ENCODE peak calls at places on chromosome 19, in seven cellular contexts. Z is foreskin fibroblast, V is heart right ventricle, X is H1, O is tibial artery, R is left ventricle myocardium inferior, D is WTC11. P is an unnamed sample.

GRCh38 chr19:45746866-45747265 is 13.6 kb downstream of the MEIOSIN start:
- DNase-seq in R (no peak), V (no peak), X (no peak), O (no peak), D (no peak), Z (no peak), P (no peak)

GRCh38 chr19:677201-677600 is 1.0 kb downstream of the FSTL3 start:
- DNase-seq in O (peak), R (peak), X (no peak), Z (peak), D (no peak), V (peak), P (no peak)

GRCh38 chr19:18932216-18932841 is 8.7 kb downstream of the HOMER3 start:
- DNase-seq in V (peak), X (peak), Z (peak), D (peak), O (peak), R (peak), P (peak)

GRCh38 chr19:33499671-33500506 is 21.7 kb downstream of the PEPD start:
- DNase-seq in X (no peak), D (no peak), R (no peak), O (no peak), V (no peak), Z (no peak), P (no peak)

GRCh38 chr19:42422576-42423461 is 4.4 kb downstream of the LIPE start:
- DNase-seq in Z (no peak), V (peak), R (no peak), X (no peak), O (no peak), D (peak), P (peak)

GRCh38 chr19:54462713-54463530 is 656 bp downstream of the LENG9 start:
- DNase-seq in V (peak), O (peak), X (peak), D (peak), Z (peak), R (peak), P (peak)

GRCh38 chr19:16002380-16002779 is 53.6 kb downstream of the OR10H4 start:
- DNase-seq in D (no peak), O (no peak), Z (peak), V (no peak), R (no peak), X (no peak), P (no peak)

GRCh38 chr19:9913237-9914000 is 22.9 kb downstream of the OLFM2 start:
- DNase-seq in Z (no peak), X (peak), O (no peak), R (peak), V (no peak), D (peak), P (no peak)

GRCh38 chr19:6753178-6754031 is 13.8 kb downstream of the SH2D3A start:
- DNase-seq in D (peak), X (peak), Z (peak), R (peak), V (peak), O (peak), P (peak)

GRCh38 chr19:38661996-38662395 is 14.5 kb downstream of the ACTN4 start:
- DNase-seq in X (no peak), R (no peak), Z (no peak), V (no peak), D (no peak), O (no peak), P (no peak)

GRCh38 chr19:38849147-38849745 is 540 bp downstream of the HNRNPL start:
- DNase-seq in O (peak), D (peak), R (peak), V (peak), X (peak), Z (peak), P (peak)

GRCh38 chr19:1860133-1860775 is 3.1 kb downstream of the KLF16 start:
- DNase-seq in R (no peak), D (peak), Z (peak), V (peak), X (peak), O (no peak), P (no peak)

GRCh38 chr19:12833418-12833746 is 997 bp downstream of the RTBDN start:
- DNase-seq in O (no peak), D (no peak), Z (no peak), V (no peak), X (peak), R (no peak), P (no peak)

GRCh38 chr19:13505164-13505695 is 1.0 kb downstream of the CACNA1A start:
- DNase-seq in O (no peak), V (no peak), X (peak), Z (no peak), R (no peak), D (peak), P (no peak)

GRCh38 chr19:10036601-10037071 is 23.4 kb downstream of the RDH8 start:
- DNase-seq in V (no peak), X (no peak), Z (peak), R (no peak), O (no peak), D (no peak), P (no peak)

GRCh38 chr19:13441810-13442512 is 64.3 kb downstream of the CACNA1A start:
- DNase-seq in V (peak), D (peak), Z (peak), R (peak), X (peak), O (no peak), P (peak)

GRCh38 chr19:42132030-42132628 is at the start of gene POU2F2:
- DNase-seq in Z (no peak), V (peak), D (peak), X (peak), R (peak), O (peak), P (no peak)

GRCh38 chr19:492091-492531 is 4.2 kb upstream of the MADCAM1 start:
- DNase-seq in R (no peak), D (peak), V (no peak), Z (no peak), O (no peak), X (no peak), P (no peak)

GRCh38 chr19:14561832-14562351 is 10.0 kb downstream of the NDUFB7 start:
- DNase-seq in D (no peak), X (no peak), O (peak), V (peak), Z (no peak), R (peak), P (no peak)

GRCh38 chr19:33098023-33098652 is 17.2 kb downstream of the GPATCH1 start:
- DNase-seq in Z (no peak), X (no peak), D (no peak), V (no peak), R (no peak), O (no peak), P (no peak)

GRCh38 chr19:33798701-33799111 is 2.0 kb downstream of the KCTD15 start:
- DNase-seq in Z (no peak), V (no peak), R (no peak), X (no peak), O (no peak), D (no peak), P (no peak)

GRCh38 chr19:51719251-51719901 is 4.4 kb downstream of the HAS1 start:
- DNase-seq in V (no peak), O (no peak), R (no peak), X (peak), Z (no peak), D (peak), P (no peak)

GRCh38 chr19:13597625-13598024 is 91.3 kb upstream of the CACNA1A start:
- DNase-seq in R (no peak), D (peak), X (peak), V (peak), O (peak), Z (peak), P (peak)

GRCh38 chr19:33819496-33819874 is 22.8 kb downstream of the KCTD15 start:
- DNase-seq in D (no peak), Z (no peak), O (no peak), V (no peak), R (no peak), X (no peak), P (peak)

GRCh38 chr19:56942749-56943148 is 102.2 kb upstream of the PEG3 start:
- DNase-seq in V (peak), O (no peak), Z (no peak), X (no peak), R (peak), D (no peak), P (no peak)

GRCh38 chr19:57850553-57851017 is 926 bp downstream of the ZNF587 start:
- DNase-seq in Z (no peak), X (peak), D (peak), V (peak), R (no peak), O (no peak), P (no peak)

GRCh38 chr19:30666301-30666803 is 294.2 kb downstream of the ZNF536 start:
- DNase-seq in Z (peak), O (peak), D (peak), V (peak), R (no peak), X (peak), P (peak)

GRCh38 chr19:44748426-44749254 is at the start of gene BCL3:
- DNase-seq in O (peak), V (peak), R (peak), X (no peak), D (no peak), Z (peak), P (no peak)

GRCh38 chr19:23075031-23075733 is 41.6 kb upstream of the ZNF730 start:
- DNase-seq in D (peak), O (peak), V (peak), X (peak), R (peak), Z (peak), P (peak)

GRCh38 chr19:907183-907853 is 5.7 kb downstream of the R3HDM4 start:
- DNase-seq in O (no peak), Z (no peak), D (no peak), V (no peak), X (no peak), R (no peak), P (no peak)

GRCh38 chr19:48698046-48698445 is 2.3 kb downstream of the FUT2 start:
- DNase-seq in V (no peak), D (no peak), X (no peak), Z (peak), R (no peak), O (no peak), P (no peak)

GRCh38 chr19:35174226-35174625 is 19.7 kb downstream of the FXYD5 start:
- DNase-seq in V (no peak), Z (no peak), O (no peak), X (no peak), R (no peak), D (no peak), P (no peak)
- TF ChIP-seq CTCF in V (no peak), Z (no peak), O (no peak), X (no peak), R (no peak), D (no peak), P (no peak)

GRCh38 chr19:8494158-8494557 is 8.3 kb downstream of the PRAM1 start:
- DNase-seq in R (no peak), D (no peak), Z (no peak), V (no peak), O (no peak), X (no peak), P (no peak)
- TF ChIP-seq CTCF in R (no peak), D (no peak), Z (no peak), V (no peak), O (no peak), X (no peak), P (no peak)

GRCh38 chr19:3653081-3653795 is 26.6 kb upstream of the CACTIN start:
- DNase-seq in R (no peak), X (no peak), O (no peak), D (no peak), V (no peak), Z (no peak), P (no peak)

GRCh38 chr19:3652422-3652821 is 25.8 kb upstream of the CACTIN start:
- DNase-seq in V (no peak), R (no peak), O (no peak), X (no peak), D (no peak), Z (no peak), P (no peak)

GRCh38 chr19:3655402-3656072 is 28.9 kb upstream of the CACTIN start:
- DNase-seq in R (no peak), Z (peak), O (no peak), X (no peak), D (no peak), V (no peak), P (no peak)

GRCh38 chr19:3656073-3656746 is 29.6 kb upstream of the CACTIN start:
- DNase-seq in Z (peak), R (no peak), V (no peak), O (no peak), X (no peak), D (no peak), P (no peak)

GRCh38 chr19:3653865-3654513 is 27.4 kb upstream of the CACTIN start:
- DNase-seq in O (no peak), V (no peak), Z (no peak), R (no peak), D (peak), X (peak), P (no peak)
- TF ChIP-seq CTCF in O (no peak), V (no peak), Z (no peak), R (no peak), D (no peak), X (peak), P (peak)

DNA sequence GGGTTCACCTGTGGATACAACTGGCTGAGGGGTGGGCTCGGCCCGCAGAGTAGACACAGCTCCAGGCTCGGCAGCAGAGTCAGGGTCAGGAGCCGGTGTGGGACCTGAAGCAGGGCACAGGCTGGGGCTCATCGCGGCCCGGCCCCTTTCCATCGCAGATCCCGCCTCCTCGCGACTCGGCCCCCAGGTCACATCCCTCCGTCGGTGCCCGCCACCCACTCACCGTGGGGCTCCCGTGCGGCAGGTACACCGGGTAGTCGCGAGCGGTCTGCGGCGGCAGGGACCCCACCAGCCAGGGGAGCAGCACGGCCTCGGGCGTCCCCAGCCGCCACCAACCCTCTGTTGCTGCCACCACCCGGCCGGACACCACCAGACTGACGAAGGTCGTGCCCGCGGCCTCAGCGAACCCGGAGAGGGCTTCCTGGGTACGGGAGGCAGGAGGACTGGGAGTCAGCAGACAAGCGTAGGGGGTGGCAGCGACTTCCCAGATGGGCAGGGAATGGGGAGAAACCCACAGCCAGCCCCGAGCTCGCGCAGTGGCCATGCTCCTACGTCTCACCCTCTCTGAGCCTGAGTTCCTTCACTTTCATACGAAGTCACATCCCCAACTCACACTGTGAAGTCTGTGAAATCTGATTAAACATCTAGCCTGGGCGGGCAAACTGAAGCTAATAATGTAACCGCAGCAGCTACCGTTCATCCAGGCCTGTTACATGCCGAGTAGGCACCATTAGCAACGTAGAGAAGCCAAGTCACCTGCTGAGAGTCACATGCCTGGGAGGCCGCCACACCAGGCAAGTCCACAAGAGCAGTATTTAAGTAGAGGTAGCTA is 3.7 kb downstream of the FUZ start:
- DNase-seq in R (peak), D (peak), Z (no peak), X (peak), O (peak), V (peak), P (peak)
- TF ChIP-seq CTCF in R (no peak), D (no peak), Z (no peak), X (no peak), O (peak), V (peak), P (no peak)

GRCh38 chr19:55704494-55705245 is 29.6 kb downstream of the EPN1 start:
- DNase-seq in O (no peak), X (no peak), D (no peak), Z (no peak), R (no peak), V (no peak), P (no peak)
- TF ChIP-seq CTCF in O (no peak), X (peak), D (no peak), Z (no peak), R (no peak), V (no peak), P (no peak)

P was measured in neural crest cell.